ENCODE peak calls at places on chromosomes 1 and 21, in four cellular contexts. A, F, G and I are unnamed samples.

GRCh38 chr1:172089768-172090510 is 248.6 kb downstream of the DNM3 start:
- DNase-seq in A (peak), F (peak), G (peak), I (peak)

GRCh38 chr1:6185635-6186382 is 5.7 kb upstream of the CHD5 start:
- DNase-seq in A (no peak), F (peak), G (peak), I (no peak)

GRCh38 chr21:31752352-31752751 is 20.4 kb upstream of the SCAF4 start:
- DNase-seq in A (no peak), F (peak), G (peak), I (no peak)

GRCh38 chr1:192766009-192766625 is 42.7 kb upstream of the RGS2 start:
- DNase-seq in A (no peak), F (no peak), G (peak), I (no peak)

GRCh38 chr1:8463144-8463927 is 145.4 kb downstream of the SLC45A1 start:
- DNase-seq in A (no peak), F (no peak), G (peak), I (peak)

GRCh38 chr1:54241430-54241829 is 41.5 kb downstream of the MRPL37 start:
- DNase-seq in A (no peak), F (no peak), G (no peak), I (no peak)

GRCh38 chr1:76868154-76868882 is 1.0 kb downstream of the ST6GALNAC5 start:
- DNase-seq in A (no peak), F (no peak), G (peak), I (peak)

GRCh38 chr1:87880098-87880746 is 551.5 kb downstream of the LMO4 start:
- DNase-seq in A (no peak), F (no peak), G (no peak), I (no peak)

GRCh38 chr1:24387636-24388035 is 25.9 kb downstream of the STPG1 start:
- DNase-seq in A (no peak), F (no peak), G (no peak), I (no peak)

GRCh38 chr1:24910751-24911650 is 19.1 kb downstream of the RUNX3 start:
- DNase-seq in A (no peak), F (peak), G (peak), I (peak)

GRCh38 chr1:90716552-90717355 is at the start of gene BARHL2:
- DNase-seq in A (no peak), F (no peak), G (no peak), I (no peak)

GRCh38 chr1:198672124-198672523 is 33.3 kb downstream of the PTPRC start:
- DNase-seq in A (no peak), F (no peak), G (peak), I (no peak)

GRCh38 chr1:183484254-183484653 is 12.0 kb downstream of the SMG7 start:
- DNase-seq in A (no peak), F (no peak), G (no peak), I (no peak)

GRCh38 chr21:39647476-39647875 is 34.7 kb downstream of the B3GALT5 start:
- DNase-seq in A (no peak), F (peak), G (peak), I (no peak)

GRCh38 chr1:204560590-204560989 is 44.4 kb downstream of the MDM4 start:
- DNase-seq in A (no peak), F (no peak), G (peak), I (no peak)

GRCh38 chr1:145720878-145721671 is 1.8 kb downstream of the CD160 start:
- DNase-seq in A (peak), F (peak), G (peak), I (peak)

GRCh38 chr1:114490235-114490634 is 20.8 kb downstream of the TRIM33 start:
- DNase-seq in A (no peak), F (no peak), G (no peak), I (no peak)

GRCh38 chr1:207962716-207963428 is 51.9 kb upstream of the CD34 start:
- DNase-seq in A (no peak), F (peak), G (no peak), I (peak)
- TF ChIP-seq POLR2A in A (no peak), F (no peak), G (no peak), I (no peak)

DNA sequence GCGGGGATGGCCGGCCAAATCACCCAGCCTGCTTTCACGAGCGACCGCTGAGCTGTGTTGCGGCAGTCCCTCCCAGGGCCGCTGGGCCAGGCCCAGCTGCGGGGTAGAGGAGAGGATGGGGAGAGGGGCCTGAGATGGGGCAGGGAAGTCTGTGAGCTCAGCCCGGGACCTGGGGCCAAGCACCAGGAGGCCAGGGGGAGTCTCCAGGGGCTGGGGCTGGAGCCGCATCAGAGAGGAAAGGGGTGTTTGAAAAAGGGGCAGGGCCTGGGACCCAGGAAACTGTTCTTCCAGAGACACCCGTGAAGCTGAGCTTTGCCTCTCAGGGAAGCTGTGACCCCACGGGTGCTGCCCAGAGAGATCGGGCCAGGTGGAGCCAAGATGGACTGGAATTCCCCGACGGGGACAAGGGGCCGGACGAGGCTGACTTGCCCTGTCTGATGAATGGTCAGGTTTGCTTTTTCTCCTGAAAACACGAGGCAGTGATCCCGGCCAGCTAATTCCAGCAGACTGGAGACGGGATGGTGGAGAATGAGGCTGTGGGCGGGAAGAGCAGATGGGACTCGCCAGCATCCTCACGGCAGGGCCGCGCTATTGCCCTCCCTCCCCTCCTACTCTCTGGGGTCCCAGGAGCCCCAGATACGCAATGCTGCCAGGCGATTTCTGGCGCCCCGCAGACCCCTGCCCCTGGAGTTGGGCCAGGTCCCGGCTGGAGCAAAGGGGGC is 40.3 kb upstream of the COL18A1 start:
- DNase-seq in A (no peak), F (no peak), G (peak), I (no peak)
- TF ChIP-seq POLR2A in A (no peak), F (no peak), G (no peak), I (no peak)

DNA sequence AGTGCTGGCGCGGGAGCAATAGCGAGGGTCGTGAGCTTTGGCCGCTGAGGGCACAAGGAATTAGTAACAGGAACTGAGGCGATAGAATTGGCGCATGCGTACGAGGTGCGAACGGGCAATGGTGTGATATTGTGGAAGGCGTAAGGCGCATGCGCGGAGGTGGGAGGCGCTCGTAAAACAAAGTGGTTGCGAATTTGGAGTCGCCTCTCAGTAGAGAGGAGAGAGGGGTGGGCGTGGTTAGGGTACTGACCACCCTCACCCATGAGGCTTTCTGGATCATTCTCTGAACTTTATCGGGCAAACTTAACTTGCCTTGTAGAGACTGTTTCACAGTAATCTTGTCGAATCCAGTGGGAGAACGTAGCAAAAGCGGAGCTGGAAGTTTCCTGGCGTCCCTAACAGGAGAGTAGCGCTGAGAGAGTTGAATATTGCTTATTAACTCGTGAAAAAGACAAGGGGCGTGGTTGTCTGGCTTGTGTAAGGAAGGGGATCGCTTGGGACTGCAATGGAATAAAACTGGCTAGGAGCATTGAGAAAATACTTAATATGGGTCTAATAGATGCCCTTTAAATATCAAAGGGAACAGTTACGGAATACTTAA is 427 bp downstream of the CKS1B start:
- DNase-seq in A (peak), F (peak), G (peak), I (peak)
- TF ChIP-seq POLR2A in A (peak), F (peak), G (peak), I (no peak)

DNA sequence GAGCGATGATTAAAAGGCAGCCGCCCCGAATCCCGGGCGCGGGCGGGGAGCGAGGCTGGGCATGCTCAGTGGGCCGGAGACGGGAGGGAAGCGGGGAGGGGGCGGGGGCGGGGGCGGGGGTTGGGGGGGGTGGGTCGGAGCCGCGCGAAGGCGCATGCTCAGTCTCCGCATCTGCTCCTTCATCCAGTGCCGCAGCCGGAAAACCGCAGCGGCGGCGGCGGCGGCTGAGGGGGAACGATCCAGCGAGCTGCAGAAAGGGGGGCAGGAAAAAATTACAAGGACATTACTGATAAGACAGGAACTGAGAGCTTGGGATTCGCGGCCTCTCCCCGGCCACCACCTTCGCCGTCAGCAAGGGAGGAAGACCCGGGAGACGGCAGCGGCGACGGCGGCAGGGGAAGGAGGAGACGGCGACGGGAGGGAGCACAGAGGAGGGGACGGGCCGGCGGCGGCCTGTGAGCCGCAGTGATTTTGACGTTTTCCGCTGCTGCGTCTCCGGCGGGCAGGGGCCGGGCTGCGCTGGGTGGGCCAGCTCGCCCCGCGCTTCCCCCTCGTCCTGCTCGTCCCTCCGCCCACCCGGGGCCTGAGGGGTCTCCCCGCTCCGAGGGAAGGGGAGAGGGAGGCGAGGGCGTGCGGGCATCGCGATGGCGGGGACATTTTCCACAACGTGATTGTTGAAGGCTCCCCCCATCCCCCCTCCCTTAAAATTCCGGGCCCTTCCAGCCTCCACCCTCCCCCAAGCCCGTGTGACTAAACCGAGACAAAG is at the start of gene CAMSAP2:
- DNase-seq in A (peak), F (peak), G (peak), I (peak)
- TF ChIP-seq POLR2A in A (peak), F (no peak), G (peak), I (peak)

DNA sequence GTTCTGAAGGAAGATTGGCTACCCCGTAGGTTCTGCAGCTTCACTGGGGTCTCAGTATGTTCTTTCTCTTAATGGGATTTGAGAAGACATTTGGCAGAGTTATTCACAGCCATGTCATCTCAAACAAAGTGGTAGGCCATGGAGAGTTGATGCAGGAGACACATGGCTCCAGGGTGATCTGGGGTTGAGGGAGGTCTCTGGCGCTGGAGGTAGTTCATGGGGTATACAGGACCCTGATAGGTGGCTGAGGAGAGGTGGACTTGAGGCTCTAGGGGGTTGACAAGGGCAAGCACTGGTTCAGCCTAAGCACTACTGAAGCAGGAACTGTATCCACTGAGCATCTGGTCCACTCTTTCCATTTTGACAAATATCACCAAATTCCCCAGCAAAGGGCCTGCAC is 100.4 kb downstream of the C1orf94 start:
- DNase-seq in A (no peak), F (no peak), G (no peak), I (no peak)
- TF ChIP-seq POLR2A in A (no peak), F (no peak), G (no peak), I (no peak)

DNA sequence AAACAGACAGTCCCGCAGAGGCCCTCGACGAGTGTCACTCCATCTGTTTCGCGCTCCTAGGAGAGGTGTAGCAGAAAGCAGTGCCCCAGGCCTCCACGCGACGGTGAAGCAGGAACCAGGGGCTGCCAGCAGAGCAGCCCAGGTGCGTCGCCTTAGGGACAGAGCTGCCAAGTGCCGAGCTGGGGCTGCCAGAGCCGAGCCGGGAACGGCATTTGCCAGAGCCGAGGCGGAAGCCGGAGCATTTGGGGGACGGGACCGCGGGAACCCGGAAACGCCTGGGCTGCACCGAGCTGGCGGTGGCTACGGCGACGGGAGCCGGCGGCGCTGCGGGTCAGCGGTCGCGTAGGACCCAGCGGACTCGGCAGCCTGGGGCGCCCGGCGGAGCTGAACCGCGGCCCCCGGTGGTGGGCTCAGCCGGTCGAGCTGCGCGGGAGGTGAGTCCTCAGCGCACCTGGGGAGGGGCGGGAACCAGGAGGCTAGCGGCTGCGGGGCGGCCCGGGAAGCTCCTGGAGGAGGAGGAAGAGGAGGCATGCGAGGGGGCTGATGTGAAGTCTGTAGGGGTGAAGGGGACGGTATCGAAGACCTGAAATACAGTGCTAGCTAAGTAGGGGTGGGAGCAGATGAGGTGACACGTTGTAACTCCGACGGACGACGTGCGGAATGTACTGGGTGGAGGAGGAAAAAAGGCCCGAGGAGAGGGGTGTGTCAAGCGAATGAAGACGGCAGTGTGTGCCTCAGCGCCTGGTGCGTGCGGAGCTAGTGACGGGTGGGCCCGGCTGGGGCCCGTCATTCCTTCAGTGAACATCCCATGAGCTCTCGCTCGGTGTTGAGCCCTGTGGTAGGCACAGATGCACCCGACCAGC is at the start of gene SLC35A3:
- DNase-seq in A (peak), F (peak), G (peak), I (peak)
- TF ChIP-seq POLR2A in A (peak), F (peak), G (peak), I (no peak)

GRCh38 chr1:201713093-201713810 is 115.7 kb upstream of the IPO9 start:
- DNase-seq in A (peak), F (peak), G (peak), I (peak)
- TF ChIP-seq POLR2A in A (no peak), F (no peak), G (peak), I (no peak)

GRCh38 chr1:10209905-10210810 is at the start of gene KIF1B:
- DNase-seq in A (peak), F (peak), G (peak), I (peak)
- TF ChIP-seq POLR2A in A (peak), F (peak), G (peak), I (peak)